ENCODE peak calls at places on chromosome 21, in eight cellular contexts. P is astrocyte of the spinal cord, V is adrenal gland, I is fibroblast of pulmonary artery, X is epithelial cell of esophagus, W is ovary, M is Peyer's patch, Z is transverse colon. K is an unnamed sample.
A peak's percentile ranks its signal among the peaks of the same experiment; 100 is the strongest.

GRCh38 chr21:15552914-15553491 is 176.8 kb upstream of the USP25 start:
- DNase-seq in W (no peak), Z (no peak), M (no peak), X (peak; percentile 35), P (peak; percentile 37), I (peak; percentile 46), V (no peak), K (no peak)

GRCh38 chr21:30164796-30165195 is 1.8 kb downstream of the CLDN17 start:
- DNase-seq in I (no peak), Z (no peak), V (no peak), W (no peak), P (no peak), M (no peak), X (peak; percentile 81), K (no peak)

GRCh38 chr21:30044447-30045064 is 104.8 kb upstream of the GRIK1 start:
- DNase-seq in X (peak; percentile 43), I (peak; percentile 52), M (no peak), P (peak; percentile 22), W (no peak), Z (no peak), V (peak; percentile 26), K (peak; percentile 9)

GRCh38 chr21:45989355-45990048 is 7.9 kb downstream of the COL6A1 start:
- DNase-seq in P (no peak), M (no peak), W (peak; percentile 29), X (no peak), V (peak; percentile 20), Z (no peak), I (no peak), K (no peak)

GRCh38 chr21:17488620-17489019 is 24.2 kb upstream of the CXADR start:
- DNase-seq in W (no peak), V (no peak), X (no peak), Z (no peak), P (no peak), I (no peak), M (no peak), K (peak; percentile 46)

GRCh38 chr21:25501448-25501847 is 105.8 kb downstream of the MRPL39 start:
- DNase-seq in Z (no peak), V (no peak), P (no peak), I (no peak), X (no peak), W (no peak), M (no peak), K (peak; percentile 55)

GRCh38 chr21:40471103-40471502 is 375.9 kb downstream of the DSCAM start:
- DNase-seq in W (no peak), M (no peak), X (peak; percentile 9), V (no peak), I (no peak), P (no peak), Z (no peak), K (no peak)

GRCh38 chr21:45859041-45859761 is 122.4 kb upstream of the COL6A1 start:
- DNase-seq in I (no peak), X (no peak), V (no peak), P (no peak), W (no peak), Z (no peak), M (no peak), K (no peak)

GRCh38 chr21:21463456-21463855 is 465.2 kb downstream of the NCAM2 start:
- DNase-seq in W (no peak), V (no peak), I (peak; percentile 44), X (no peak), M (no peak), Z (no peak), P (no peak), K (no peak)

GRCh38 chr21:15826147-15826780 is 96.5 kb downstream of the USP25 start:
- DNase-seq in I (peak; percentile 74), M (no peak), V (no peak), Z (peak; percentile 26), P (peak; percentile 45), W (no peak), X (peak; percentile 85), K (peak; percentile 64)

GRCh38 chr21:27759091-27759659 is 792.3 kb upstream of the ADAMTS5 start:
- DNase-seq in M (no peak), P (no peak), W (no peak), X (peak; percentile 29), I (no peak), V (no peak), Z (peak; percentile 47), K (peak; percentile 22)

GRCh38 chr21:31290765-31291164 is 53.3 kb downstream of the TIAM1 start:
- DNase-seq in X (no peak), V (no peak), Z (no peak), M (no peak), W (no peak), I (no peak), P (no peak), K (no peak)

GRCh38 chr21:17053321-17053720 is 459.5 kb upstream of the CXADR start:
- DNase-seq in P (no peak), V (no peak), M (no peak), Z (no peak), X (no peak), I (no peak), W (no peak), K (no peak)

GRCh38 chr21:36700961-36701911 is 2.3 kb downstream of the SIM2 start:
- DNase-seq in P (no peak), W (no peak), Z (no peak), V (no peak), X (no peak), M (no peak), I (no peak), K (no peak)

GRCh38 chr21:36703626-36704280 is 4.8 kb downstream of the SIM2 start:
- DNase-seq in I (no peak), V (no peak), X (no peak), Z (no peak), W (no peak), P (no peak), M (no peak), K (no peak)

GRCh38 chr21:36703123-36703522 is 4.2 kb downstream of the SIM2 start:
- DNase-seq in M (no peak), I (no peak), Z (no peak), V (no peak), X (no peak), P (no peak), W (no peak), K (no peak)

GRCh38 chr21:36701912-36702621 is 3.2 kb downstream of the SIM2 start:
- DNase-seq in V (no peak), X (no peak), W (no peak), Z (no peak), M (no peak), I (no peak), P (no peak), K (no peak)

GRCh38 chr21:36702622-36702968 is 3.7 kb downstream of the SIM2 start:
- DNase-seq in M (no peak), V (no peak), Z (no peak), I (no peak), W (no peak), X (no peak), P (no peak), K (no peak)
- H3K4me3 ChIP-seq in M (no peak overlapping the region), V (no peak overlapping the region), Z (no peak overlapping the region), I (no peak overlapping the region), W (no peak overlapping the region), X (no peak overlapping the region), P (no peak overlapping the region), K (no peak overlapping the region)

GRCh38 chr21:42820513-42821465 is 58.5 kb downstream of the WDR4 start:
- DNase-seq in X (no peak), W (no peak), I (no peak), Z (no peak), M (no peak), P (no peak), V (peak; percentile 8), K (no peak)
- TF ChIP-seq CTCF in X (no peak), W (no peak), I (no peak), Z (no peak), M (no peak), P (no peak), V (no peak), K (no peak)

DNA sequence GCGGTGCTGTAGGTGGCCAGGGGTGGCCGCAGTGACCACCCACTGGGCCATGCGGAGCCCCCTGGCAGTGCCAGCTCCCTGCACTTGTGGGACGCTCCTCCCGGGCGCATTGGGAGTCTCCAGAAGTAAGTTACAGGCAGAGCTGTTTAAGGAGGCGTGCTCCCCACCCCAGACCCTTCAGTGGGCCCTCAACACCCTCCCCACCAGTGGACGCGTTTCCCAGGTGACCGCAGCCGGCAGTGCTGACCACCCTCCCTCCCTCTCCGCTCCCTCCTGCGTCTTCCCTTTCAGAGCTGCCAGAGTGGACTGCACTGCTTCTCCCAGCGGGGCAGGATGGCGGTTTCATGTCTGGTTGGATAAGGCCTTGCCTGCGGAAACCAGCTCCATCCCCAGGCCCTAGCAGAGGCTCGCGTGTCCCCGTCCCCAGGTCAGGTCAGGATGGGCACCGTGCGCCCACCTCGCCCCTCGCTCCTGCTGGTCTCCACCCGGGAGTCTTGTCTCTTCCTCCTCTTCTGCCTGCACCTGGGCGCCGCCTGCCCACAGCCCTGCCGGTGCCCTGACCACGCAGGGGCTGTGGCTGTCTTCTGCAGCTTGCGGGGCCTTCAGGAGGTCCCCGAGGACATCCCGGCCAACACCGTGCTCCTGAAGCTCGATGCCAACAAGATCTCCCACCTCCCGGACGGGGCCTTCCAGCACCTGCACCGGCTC is 1.1 kb downstream of the LRRC3 start:
- DNase-seq in M (no peak), Z (no peak), X (no peak), W (no peak), I (no peak), V (no peak), P (no peak), K (no peak)
- H3K4me3 ChIP-seq in M (peak overlapping the region; percentile 80), Z (peak overlapping the region; percentile 99), X (no peak overlapping the region), W (peak overlapping the region; percentile 75), I (peak overlapping the region; percentile 60), V (no peak overlapping the region), P (peak overlapping the region; percentile 42), K (no peak overlapping the region)

DNA sequence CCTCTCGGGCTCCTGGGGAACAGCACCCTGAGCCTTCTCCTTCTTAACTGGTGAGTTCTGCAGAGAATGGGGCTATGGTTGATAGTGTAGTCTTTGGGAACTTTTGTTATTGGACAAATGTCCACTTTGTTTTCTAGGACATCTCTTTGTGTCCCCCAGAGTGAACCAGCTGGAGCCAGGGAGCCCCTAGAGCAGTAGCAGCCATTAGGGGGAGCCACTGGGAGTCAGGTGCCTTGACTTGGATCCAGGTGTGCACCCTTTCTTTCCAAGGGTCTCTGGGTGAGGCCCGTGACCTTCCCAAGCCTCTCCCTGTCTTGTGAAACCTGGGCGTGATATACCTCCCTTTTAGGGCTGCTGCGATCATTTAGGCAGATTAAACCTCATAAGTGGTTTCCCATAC is 36.9 kb downstream of the ABCG1 start:
- DNase-seq in X (no peak), M (no peak), P (no peak), Z (no peak), V (no peak), I (no peak), W (no peak), K (no peak)
- TF ChIP-seq CTCF in X (no peak), M (no peak), P (peak; percentile 13), Z (no peak), V (no peak), I (no peak), W (no peak), K (no peak)

GRCh38 chr21:38495242-38495641 is 3.0 kb downstream of the ERG start:
- DNase-seq in I (no peak), V (no peak), M (no peak), X (no peak), P (no peak), Z (no peak), W (no peak), K (no peak)
- H3K4me3 ChIP-seq in I (no peak overlapping the region), V (no peak overlapping the region), M (no peak overlapping the region), X (no peak overlapping the region), P (no peak overlapping the region), Z (no peak overlapping the region), W (peak overlapping the region; percentile 8), K (no peak overlapping the region)

GRCh38 chr21:42411197-42411869 is 7.6 kb downstream of the UBASH3A start:
- DNase-seq in W (no peak), P (no peak), V (no peak), X (no peak), Z (no peak), M (no peak), I (no peak), K (no peak)
- TF ChIP-seq CTCF in W (no peak), P (no peak), V (no peak), X (no peak), Z (no peak), M (no peak), I (no peak), K (no peak)

K was measured in GM12865.